ENCODE peak calls at places on chromosomes 2 and 18, in five cellular contexts. O, C, G, X and F are unnamed samples.

GRCh38 chr18:76958692-76959341 is 136.5 kb downstream of the ZNF236 start:
- DNase-seq in O (no peak), X (no peak), C (peak; percentile 31), G (no peak), F (no peak)

GRCh38 chr18:7902399-7902839 is 335.3 kb downstream of the PTPRM start:
- DNase-seq in X (no peak), C (no peak), O (no peak), G (peak; percentile 89), F (no peak)

GRCh38 chr2:80126596-80127189 is 177.9 kb downstream of the LRRTM1 start:
- DNase-seq in O (no peak), G (peak; percentile 4), C (no peak), X (no peak), F (no peak)

GRCh38 chr2:20584045-20584636 is 66.8 kb downstream of the HS1BP3 start:
- DNase-seq in O (no peak), X (no peak), G (no peak), C (no peak), F (no peak)

GRCh38 chr2:176556383-176556782 is 287.1 kb downstream of the MTX2 start:
- DNase-seq in X (no peak), C (no peak), G (no peak), O (no peak), F (no peak)

GRCh38 chr18:43661570-43661969 is 384.3 kb upstream of the SYT4 start:
- DNase-seq in C (no peak), O (no peak), X (no peak), G (peak; percentile 66), F (no peak)

GRCh38 chr18:76384114-76384790 is 110.8 kb downstream of the ZNF516 start:
- DNase-seq in C (no peak), G (no peak), X (no peak), O (no peak), F (no peak)

GRCh38 chr2:5367321-5367720 is 324.9 kb upstream of the SOX11 start:
- DNase-seq in G (no peak), C (no peak), O (no peak), X (no peak), F (no peak)

GRCh38 chr2:224161712-224162111 is 122.6 kb upstream of the SERPINE2 start:
- DNase-seq in X (no peak), C (no peak), G (no peak), O (no peak), F (no peak)

GRCh38 chr2:176104338-176105077 is 2.6 kb upstream of the HOXD11 start:
- DNase-seq in G (no peak), X (no peak), O (no peak), C (no peak), F (no peak)

GRCh38 chr2:82694431-82694830 is 1764.6 kb downstream of the SUCLG1 start:
- DNase-seq in G (no peak), C (no peak), O (no peak), X (no peak), F (no peak)

GRCh38 chr2:115650827-115651226 is 1208.4 kb downstream of the DPP10 start:
- DNase-seq in C (no peak), O (no peak), G (no peak), X (no peak), F (no peak)

GRCh38 chr18:55982992-55983391 is 395.0 kb upstream of the TCF4 start:
- DNase-seq in G (peak; percentile 53), X (no peak), O (no peak), C (peak; percentile 6), F (no peak)

GRCh38 chr2:48248251-48248933 is 281.6 kb upstream of the STON1 start:
- DNase-seq in C (peak; percentile 56), G (peak; percentile 87), O (no peak), X (no peak), F (no peak)

GRCh38 chr2:23547725-23548124 is 162.7 kb downstream of the KLHL29 start:
- DNase-seq in G (no peak), C (no peak), O (no peak), X (no peak), F (no peak)

GRCh38 chr2:44056947-44057346 is 61.2 kb upstream of the LRPPRC start:
- DNase-seq in C (no peak), G (no peak), X (no peak), O (no peak), F (no peak)

GRCh38 chr2:200758341-200758740 is 53.4 kb upstream of the BZW1 start:
- DNase-seq in X (no peak), C (no peak), O (no peak), G (no peak), F (no peak)

GRCh38 chr18:49238433-49239042 is 221.9 kb downstream of the DYM start:
- DNase-seq in O (no peak), G (peak; percentile 40), X (no peak), C (peak; percentile 10), F (peak; percentile 42)

GRCh38 chr2:203484266-203485112 is 50.6 kb downstream of the RAPH1 start:
- DNase-seq in G (no peak), O (peak; percentile 48), X (no peak), C (peak; percentile 19), F (peak; percentile 37)

GRCh38 chr2:151525872-151526271 is 116.2 kb downstream of the RIF1 start:
- DNase-seq in G (no peak), C (no peak), X (no peak), O (no peak), F (no peak)

GRCh38 chr2:157127249-157128012 is 130.1 kb upstream of the GALNT5 start:
- DNase-seq in O (no peak), X (no peak), C (no peak), G (no peak), F (no peak)

GRCh38 chr2:232376713-232377112 is 1.8 kb upstream of the ALPP start:
- DNase-seq in C (no peak), G (no peak), O (no peak), X (no peak), F (no peak)

GRCh38 chr2:44938287-44939073 is 3.0 kb upstream of the SIX3 start:
- DNase-seq in G (no peak), O (no peak), X (no peak), C (no peak), F (no peak)

GRCh38 chr2:121810959-121811853 is 55.8 kb downstream of the TSN start:
- DNase-seq in C (peak; percentile 72), G (peak; percentile 29), X (no peak), O (no peak), F (no peak)

GRCh38 chr2:59462418-59463197 is 1090.8 kb downstream of the BCL11A start:
- DNase-seq in X (no peak), C (no peak), G (no peak), O (no peak), F (peak; percentile 2)

GRCh38 chr18:25832008-25832604 is 258.3 kb downstream of the SS18 start:
- DNase-seq in G (peak; percentile 61), C (peak; percentile 59), O (no peak), X (no peak), F (peak; percentile 38)

GRCh38 chr18:23336072-23336471 is 117.0 kb upstream of the RIOK3 start:
- DNase-seq in G (no peak), O (no peak), X (no peak), C (peak; percentile 60), F (no peak)

GRCh38 chr2:64122358-64122757 is 21.9 kb downstream of the PELI1 start:
- DNase-seq in G (no peak), X (no peak), C (no peak), O (no peak), F (no peak)

GRCh38 chr18:36805105-36805504 is 23.7 kb downstream of the TPGS2 start:
- DNase-seq in G (no peak), O (no peak), C (no peak), X (no peak), F (no peak)

GRCh38 chr2:26629751-26630150 is 11.4 kb downstream of the CIB4 start:
- DNase-seq in C (no peak), O (no peak), X (no peak), G (no peak), F (no peak)

GRCh38 chr2:26631815-26632214 is 9.4 kb downstream of the CIB4 start:
- DNase-seq in O (no peak), X (no peak), G (no peak), C (no peak), F (no peak)

GRCh38 chr2:26631401-26631800 is 9.8 kb downstream of the CIB4 start:
- DNase-seq in C (no peak), G (no peak), X (no peak), O (no peak), F (no peak)

GRCh38 chr2:26630235-26630634 is 10.9 kb downstream of the CIB4 start:
- DNase-seq in C (no peak), G (no peak), X (no peak), O (no peak), F (no peak)

GRCh38 chr2:26630669-26631360 is 10.4 kb downstream of the CIB4 start:
- DNase-seq in X (no peak), G (peak; percentile 13), C (no peak), O (no peak), F (no peak)
- H3K27me3 ChIP-seq in X (no peaks in the 10 kb centered on the region), G (peaks cover 17% of the 10 kb centered on the region), C (no peaks in the 10 kb centered on the region), O (no peaks in the 10 kb centered on the region), F (peaks cover 4% of the 10 kb centered on the region)

GRCh38 chr18:59686260-59686659 is 11.0 kb downstream of the CCBE1 start:
- DNase-seq in X (no peak), C (no peak), O (no peak), G (no peak), F (no peak)
- H3K27me3 ChIP-seq in X (peaks cover 4% of the 10 kb centered on the region), C (no peaks in the 10 kb centered on the region), O (no peaks in the 10 kb centered on the region), G (no peaks in the 10 kb centered on the region), F (peaks cover 16% of the 10 kb centered on the region)

GRCh38 chr2:170815746-170816498 is 765 bp upstream of the GAD1 start:
- DNase-seq in X (no peak), C (peak; percentile 54), G (peak; percentile 67), O (peak; percentile 70), F (peak; percentile 50)
- H3K27me3 ChIP-seq in X (peaks cover 6% of the 10 kb centered on the region), C (peaks cover 81% of the 10 kb centered on the region), G (peaks cover 68% of the 10 kb centered on the region), O (peaks cover 54% of the 10 kb centered on the region), F (peaks cover 71% of the 10 kb centered on the region)

GRCh38 chr18:72543362-72544055 is 633 bp downstream of the CBLN2 start:
- DNase-seq in O (no peak), X (no peak), G (no peak), C (no peak), F (no peak)

GRCh38 chr18:72539861-72540260 is 4.3 kb downstream of the CBLN2 start:
- DNase-seq in X (no peak), O (no peak), C (no peak), G (no peak), F (no peak)

GRCh38 chr18:72541871-72542690 is 2.1 kb downstream of the CBLN2 start:
- DNase-seq in G (no peak), C (no peak), X (no peak), O (no peak), F (no peak)

GRCh38 chr18:72542993-72543361 is 1.2 kb downstream of the CBLN2 start:
- DNase-seq in X (no peak), G (no peak), O (no peak), C (no peak), F (no peak)

DNA sequence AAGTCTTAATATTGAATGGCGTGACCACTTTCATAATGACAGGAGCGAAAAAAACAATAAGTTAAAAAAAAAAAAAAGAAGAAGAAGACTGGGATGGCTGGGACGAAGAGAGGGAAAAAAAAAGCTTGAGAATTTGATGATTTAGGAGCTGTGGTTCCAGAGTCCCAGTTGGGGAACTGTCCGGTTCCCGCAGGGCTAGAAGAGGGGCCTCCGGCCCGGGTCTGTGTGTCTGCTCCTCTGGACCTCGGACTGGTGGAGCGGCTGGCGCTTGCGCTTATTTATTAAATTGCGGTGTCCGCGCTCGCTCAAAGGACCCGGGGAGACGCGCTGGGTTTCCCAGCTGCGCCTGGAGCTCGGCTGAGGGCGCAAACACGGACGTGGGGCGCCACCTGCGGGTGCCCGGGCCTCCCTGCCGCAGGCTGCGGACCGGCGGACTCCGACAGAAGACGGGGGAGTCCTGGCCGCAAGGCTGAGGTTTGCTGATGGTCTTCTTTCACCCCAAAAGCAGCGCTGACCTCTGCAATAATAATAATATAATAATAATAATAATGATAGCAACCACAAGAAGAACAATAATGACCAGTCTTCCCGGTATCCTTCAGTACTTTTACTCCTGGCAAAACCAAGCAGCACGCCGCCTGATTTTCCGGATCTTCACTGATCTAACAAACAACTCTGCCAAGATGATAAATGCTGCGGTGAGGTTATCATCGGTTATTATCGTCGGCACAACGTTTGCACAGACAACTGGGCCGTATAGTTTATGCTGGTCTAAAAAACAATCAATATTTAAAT is at the start of gene CBLN2:
- DNase-seq in O (no peak), C (peak; percentile 16), X (no peak), G (peak; percentile 28), F (peak; percentile 4)
- H3K27me3 ChIP-seq in O (no peaks in the 10 kb centered on the region), C (peaks cover 33% of the 10 kb centered on the region), X (no peaks in the 10 kb centered on the region), G (peaks cover 47% of the 10 kb centered on the region), F (peaks cover 46% of the 10 kb centered on the region)